ENCODE peak calls at places on chromosomes 5 and 9, in eight cellular contexts. One of them, this sample, is unnamed.

GRCh38 chr5:31854181-31854624 is 215.3 kb downstream of the PDZD2 start:
- DNase-seq in CD4-positive, CD25-positive, alpha-beta regulatory T cell: no peak
- DNase-seq in A549: no peak
- DNase-seq in GM23338: peak; percentile 86
- DNase-seq in spleen: no peak
- DNase-seq in pancreas: peak; percentile 58
- DNase-seq in SJSA1: peak; percentile 2
- DNase-seq in SK-N-SH: no peak
- DNase-seq in this sample: no peak

GRCh38 chr9:5446451-5447236 is 3.7 kb upstream of the CD274 start:
- DNase-seq in spleen: no peak
- DNase-seq in SJSA1: no peak
- DNase-seq in CD4-positive, CD25-positive, alpha-beta regulatory T cell: no peak
- DNase-seq in pancreas: no peak
- DNase-seq in GM23338: no peak
- DNase-seq in A549: no peak
- DNase-seq in SK-N-SH: no peak
- DNase-seq in this sample: no peak

GRCh38 chr5:157574456-157575095 is 999 bp downstream of the ADAM19 start:
- DNase-seq in CD4-positive, CD25-positive, alpha-beta regulatory T cell: no peak
- DNase-seq in SK-N-SH: no peak
- DNase-seq in A549: no peak
- DNase-seq in pancreas: no peak
- DNase-seq in GM23338: peak; percentile 42
- DNase-seq in SJSA1: no peak
- DNase-seq in spleen: peak; percentile 85
- DNase-seq in this sample: no peak

GRCh38 chr5:131595088-131596033 is 39.7 kb downstream of the RAPGEF6 start:
- DNase-seq in GM23338: no peak
- DNase-seq in SJSA1: no peak
- DNase-seq in pancreas: no peak
- DNase-seq in CD4-positive, CD25-positive, alpha-beta regulatory T cell: peak; percentile 49
- DNase-seq in A549: no peak
- DNase-seq in SK-N-SH: no peak
- DNase-seq in spleen: no peak
- DNase-seq in this sample: no peak

GRCh38 chr5:178416919-178417318 is 173.3 kb downstream of the COL23A1 start:
- DNase-seq in SK-N-SH: peak; percentile 31
- DNase-seq in CD4-positive, CD25-positive, alpha-beta regulatory T cell: no peak
- DNase-seq in A549: peak; percentile 23
- DNase-seq in pancreas: no peak
- DNase-seq in spleen: no peak
- DNase-seq in GM23338: no peak
- DNase-seq in SJSA1: no peak
- DNase-seq in this sample: no peak

GRCh38 chr5:10626473-10627013 is 62.7 kb downstream of the ANKRD33B start:
- DNase-seq in SJSA1: no peak
- DNase-seq in pancreas: no peak
- DNase-seq in GM23338: no peak
- DNase-seq in spleen: no peak
- DNase-seq in CD4-positive, CD25-positive, alpha-beta regulatory T cell: no peak
- DNase-seq in SK-N-SH: no peak
- DNase-seq in A549: no peak
- DNase-seq in this sample: peak; percentile 41

GRCh38 chr9:107439991-107440456 is 49.5 kb downstream of the KLF4 start:
- DNase-seq in GM23338: no peak
- DNase-seq in SK-N-SH: no peak
- DNase-seq in pancreas: no peak
- DNase-seq in spleen: no peak
- DNase-seq in A549: no peak
- DNase-seq in SJSA1: no peak
- DNase-seq in CD4-positive, CD25-positive, alpha-beta regulatory T cell: no peak
- DNase-seq in this sample: no peak

GRCh38 chr5:148290271-148291195 is 21.7 kb upstream of the SPINK7 start:
- DNase-seq in CD4-positive, CD25-positive, alpha-beta regulatory T cell: peak; percentile 10
- DNase-seq in SJSA1: no peak
- DNase-seq in spleen: no peak
- DNase-seq in SK-N-SH: peak; percentile 16
- DNase-seq in pancreas: no peak
- DNase-seq in GM23338: peak; percentile 79
- DNase-seq in A549: peak; percentile 11
- DNase-seq in this sample: no peak

GRCh38 chr9:10265102-10265708 is 347.6 kb downstream of the PTPRD start:
- DNase-seq in A549: no peak
- DNase-seq in spleen: no peak
- DNase-seq in GM23338: no peak
- DNase-seq in pancreas: no peak
- DNase-seq in CD4-positive, CD25-positive, alpha-beta regulatory T cell: no peak
- DNase-seq in SK-N-SH: no peak
- DNase-seq in SJSA1: no peak
- DNase-seq in this sample: no peak

GRCh38 chr5:123474238-123474637 is 37.7 kb upstream of the CSNK1G3 start:
- DNase-seq in A549: no peak
- DNase-seq in GM23338: no peak
- DNase-seq in pancreas: no peak
- DNase-seq in CD4-positive, CD25-positive, alpha-beta regulatory T cell: no peak
- DNase-seq in SK-N-SH: no peak
- DNase-seq in SJSA1: no peak
- DNase-seq in spleen: no peak
- DNase-seq in this sample: no peak

GRCh38 chr5:91020065-91020800 is 362.9 kb downstream of the ARRDC3 start:
- DNase-seq in spleen: no peak
- DNase-seq in pancreas: no peak
- DNase-seq in SK-N-SH: no peak
- DNase-seq in SJSA1: no peak
- DNase-seq in A549: no peak
- DNase-seq in GM23338: no peak
- DNase-seq in CD4-positive, CD25-positive, alpha-beta regulatory T cell: no peak
- DNase-seq in this sample: no peak

GRCh38 chr9:97906236-97906831 is 16.0 kb downstream of the TRMO start:
- DNase-seq in GM23338: no peak
- DNase-seq in pancreas: no peak
- DNase-seq in A549: no peak
- DNase-seq in SK-N-SH: no peak
- DNase-seq in spleen: no peak
- DNase-seq in SJSA1: no peak
- DNase-seq in CD4-positive, CD25-positive, alpha-beta regulatory T cell: peak; percentile 51
- DNase-seq in this sample: peak; percentile 19

GRCh38 chr9:2180704-2181103 is 165.6 kb downstream of the SMARCA2 start:
- DNase-seq in SK-N-SH: no peak
- DNase-seq in A549: no peak
- DNase-seq in SJSA1: no peak
- DNase-seq in GM23338: peak; percentile 62
- DNase-seq in spleen: no peak
- DNase-seq in pancreas: no peak
- DNase-seq in CD4-positive, CD25-positive, alpha-beta regulatory T cell: no peak
- DNase-seq in this sample: no peak

GRCh38 chr9:138116521-138116920 is 238.9 kb downstream of the CACNA1B start:
- DNase-seq in pancreas: no peak
- DNase-seq in GM23338: no peak
- DNase-seq in SJSA1: no peak
- DNase-seq in SK-N-SH: peak; percentile 57
- DNase-seq in CD4-positive, CD25-positive, alpha-beta regulatory T cell: no peak
- DNase-seq in A549: no peak
- DNase-seq in spleen: no peak
- DNase-seq in this sample: no peak

GRCh38 chr5:102860035-102860434 is 104.9 kb downstream of the PAM start:
- DNase-seq in GM23338: no peak
- DNase-seq in spleen: no peak
- DNase-seq in A549: no peak
- DNase-seq in pancreas: no peak
- DNase-seq in CD4-positive, CD25-positive, alpha-beta regulatory T cell: no peak
- DNase-seq in SJSA1: no peak
- DNase-seq in SK-N-SH: no peak
- DNase-seq in this sample: no peak

GRCh38 chr9:112144807-112145206 is 30.3 kb downstream of the SUSD1 start:
- DNase-seq in CD4-positive, CD25-positive, alpha-beta regulatory T cell: no peak
- DNase-seq in pancreas: no peak
- DNase-seq in GM23338: no peak
- DNase-seq in spleen: no peak
- DNase-seq in SJSA1: no peak
- DNase-seq in A549: no peak
- DNase-seq in SK-N-SH: no peak
- DNase-seq in this sample: no peak

GRCh38 chr5:172807766-172808311 is 26.2 kb upstream of the ERGIC1 start:
- DNase-seq in pancreas: no peak
- DNase-seq in spleen: no peak
- DNase-seq in GM23338: no peak
- DNase-seq in CD4-positive, CD25-positive, alpha-beta regulatory T cell: no peak
- DNase-seq in SJSA1: no peak
- DNase-seq in SK-N-SH: no peak
- DNase-seq in A549: peak; percentile 53
- DNase-seq in this sample: no peak

GRCh38 chr9:6681957-6682501 is 36.5 kb upstream of the GLDC start:
- DNase-seq in SJSA1: no peak
- DNase-seq in spleen: peak; percentile 79
- DNase-seq in SK-N-SH: peak; percentile 32
- DNase-seq in A549: no peak
- DNase-seq in GM23338: no peak
- DNase-seq in pancreas: no peak
- DNase-seq in CD4-positive, CD25-positive, alpha-beta regulatory T cell: no peak
- DNase-seq in this sample: no peak

GRCh38 chr5:171155621-171156020 is 153.4 kb upstream of the TLX3 start:
- DNase-seq in CD4-positive, CD25-positive, alpha-beta regulatory T cell: no peak
- DNase-seq in A549: no peak
- DNase-seq in pancreas: no peak
- DNase-seq in SJSA1: no peak
- DNase-seq in SK-N-SH: no peak
- DNase-seq in GM23338: no peak
- DNase-seq in spleen: no peak
- DNase-seq in this sample: no peak

GRCh38 chr9:127779136-127779981 is 893 bp upstream of the SH2D3C start:
- DNase-seq in CD4-positive, CD25-positive, alpha-beta regulatory T cell: no peak
- DNase-seq in A549: no peak
- DNase-seq in pancreas: no peak
- DNase-seq in spleen: peak; percentile 89
- DNase-seq in GM23338: no peak
- DNase-seq in SJSA1: no peak
- DNase-seq in SK-N-SH: peak; percentile 41
- DNase-seq in this sample: no peak

GRCh38 chr5:1930880-1931589 is 48.3 kb upstream of the IRX4 start:
- DNase-seq in A549: no peak
- DNase-seq in GM23338: peak; percentile 66
- DNase-seq in spleen: peak; percentile 67
- DNase-seq in pancreas: peak; percentile 74
- DNase-seq in CD4-positive, CD25-positive, alpha-beta regulatory T cell: no peak
- DNase-seq in SJSA1: no peak
- DNase-seq in SK-N-SH: peak; percentile 40
- DNase-seq in this sample: no peak
- H3K27ac ChIP-seq in A549: no peak overlapping the region
- H3K27ac ChIP-seq in GM23338: no peak overlapping the region
- H3K27ac ChIP-seq in spleen: no peak overlapping the region
- H3K27ac ChIP-seq in pancreas: peak overlapping the region; percentile 67
- H3K27ac ChIP-seq in CD4-positive, CD25-positive, alpha-beta regulatory T cell: no peak overlapping the region
- H3K27ac ChIP-seq in SJSA1: no peak overlapping the region
- H3K27ac ChIP-seq in SK-N-SH: no peak overlapping the region
- H3K27ac ChIP-seq in this sample: no peak overlapping the region

GRCh38 chr5:168268949-168269943 is 22.2 kb upstream of the WWC1 start:
- DNase-seq in CD4-positive, CD25-positive, alpha-beta regulatory T cell: peak; percentile 54
- DNase-seq in pancreas: peak; percentile 94
- DNase-seq in SJSA1: peak; percentile 94
- DNase-seq in spleen: peak; percentile 87
- DNase-seq in GM23338: peak; percentile 96
- DNase-seq in A549: peak; percentile 91
- DNase-seq in SK-N-SH: peak; percentile 91
- DNase-seq in this sample: peak; percentile 26
- H3K4me1 ChIP-seq in CD4-positive, CD25-positive, alpha-beta regulatory T cell: peaks cover 6% of the 10 kb centered on the region
- H3K4me1 ChIP-seq in pancreas: no peaks in the 10 kb centered on the region
- H3K4me1 ChIP-seq in SJSA1: peaks cover 12% of the 10 kb centered on the region
- H3K4me1 ChIP-seq in spleen: peaks cover 13% of the 10 kb centered on the region
- H3K4me1 ChIP-seq in GM23338: peaks cover 16% of the 10 kb centered on the region
- H3K4me1 ChIP-seq in A549: peaks cover 26% of the 10 kb centered on the region
- H3K4me1 ChIP-seq in SK-N-SH: peaks cover 8% of the 10 kb centered on the region
- H3K4me1 ChIP-seq in this sample: no peaks in the 10 kb centered on the region

GRCh38 chr5:150106669-150107068 is 20.3 kb upstream of the CSF1R start:
- DNase-seq in pancreas: no peak
- DNase-seq in SJSA1: no peak
- DNase-seq in CD4-positive, CD25-positive, alpha-beta regulatory T cell: no peak
- DNase-seq in A549: no peak
- DNase-seq in spleen: no peak
- DNase-seq in GM23338: no peak
- DNase-seq in SK-N-SH: no peak
- DNase-seq in this sample: no peak

GRCh38 chr5:150108711-150109605 is 22.6 kb upstream of the CSF1R start:
- DNase-seq in GM23338: no peak
- DNase-seq in SJSA1: no peak
- DNase-seq in CD4-positive, CD25-positive, alpha-beta regulatory T cell: no peak
- DNase-seq in pancreas: no peak
- DNase-seq in A549: no peak
- DNase-seq in SK-N-SH: peak; percentile 15
- DNase-seq in spleen: no peak
- DNase-seq in this sample: no peak

GRCh38 chr5:150109921-150110320 is 23.6 kb upstream of the CSF1R start:
- DNase-seq in SJSA1: no peak
- DNase-seq in CD4-positive, CD25-positive, alpha-beta regulatory T cell: no peak
- DNase-seq in SK-N-SH: no peak
- DNase-seq in spleen: no peak
- DNase-seq in A549: no peak
- DNase-seq in pancreas: no peak
- DNase-seq in GM23338: peak; percentile 32
- DNase-seq in this sample: no peak

GRCh38 chr5:150105898-150106615 is 19.7 kb upstream of the CSF1R start:
- DNase-seq in spleen: no peak
- DNase-seq in GM23338: no peak
- DNase-seq in CD4-positive, CD25-positive, alpha-beta regulatory T cell: no peak
- DNase-seq in SK-N-SH: no peak
- DNase-seq in A549: no peak
- DNase-seq in SJSA1: no peak
- DNase-seq in pancreas: no peak
- DNase-seq in this sample: no peak

DNA sequence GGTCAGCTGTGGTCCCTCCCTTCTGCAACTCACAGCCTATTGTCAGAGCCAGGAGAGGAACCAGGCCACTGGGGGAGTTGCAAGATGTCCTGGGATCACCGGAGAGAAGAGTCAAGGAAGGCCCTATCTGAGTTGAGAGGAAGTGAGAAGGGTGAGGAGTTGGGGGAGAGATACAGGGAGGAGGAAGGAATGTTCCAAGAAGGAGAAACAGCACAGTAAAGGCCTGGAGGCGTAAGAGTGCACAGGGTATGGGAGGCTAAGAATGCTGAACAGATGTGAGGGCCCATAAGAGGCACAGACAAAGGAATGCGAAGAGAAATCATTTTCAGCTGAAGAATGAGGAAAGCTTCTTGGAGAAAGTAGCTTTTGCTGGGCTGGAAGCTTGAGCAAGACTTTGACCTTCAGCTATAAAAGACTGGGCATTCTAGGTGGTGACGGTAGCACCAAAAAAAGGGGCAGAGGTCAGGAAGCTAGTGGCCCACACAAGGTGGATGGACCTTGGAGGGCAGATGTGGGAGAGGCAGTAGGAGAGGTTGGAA is 21.6 kb upstream of the CSF1R start:
- DNase-seq in SJSA1: no peak
- DNase-seq in CD4-positive, CD25-positive, alpha-beta regulatory T cell: no peak
- DNase-seq in A549: no peak
- DNase-seq in pancreas: no peak
- DNase-seq in spleen: no peak
- DNase-seq in GM23338: no peak
- DNase-seq in SK-N-SH: no peak
- DNase-seq in this sample: no peak
- H3K27ac ChIP-seq in SJSA1: no peak overlapping the region
- H3K27ac ChIP-seq in CD4-positive, CD25-positive, alpha-beta regulatory T cell: no peak overlapping the region
- H3K27ac ChIP-seq in A549: no peak overlapping the region
- H3K27ac ChIP-seq in pancreas: no peak overlapping the region
- H3K27ac ChIP-seq in spleen: no peak overlapping the region
- H3K27ac ChIP-seq in GM23338: no peak overlapping the region
- H3K27ac ChIP-seq in SK-N-SH: no peak overlapping the region
- H3K27ac ChIP-seq in this sample: no peak overlapping the region

GRCh38 chr9:110255064-110255416 is 1.3 kb downstream of the TXN start:
- DNase-seq in pancreas: peak; percentile 56
- DNase-seq in SJSA1: no peak
- DNase-seq in A549: no peak
- DNase-seq in GM23338: peak; percentile 54
- DNase-seq in SK-N-SH: peak; percentile 27
- DNase-seq in CD4-positive, CD25-positive, alpha-beta regulatory T cell: no peak
- DNase-seq in spleen: peak; percentile 82
- DNase-seq in this sample: no peak
- H3K4me1 ChIP-seq in pancreas: no peaks in the 10 kb centered on the region
- H3K4me1 ChIP-seq in SJSA1: peaks cover 29% of the 10 kb centered on the region
- H3K4me1 ChIP-seq in A549: peaks cover 63% of the 10 kb centered on the region
- H3K4me1 ChIP-seq in GM23338: peaks cover 27% of the 10 kb centered on the region
- H3K4me1 ChIP-seq in SK-N-SH: peaks cover 17% of the 10 kb centered on the region
- H3K4me1 ChIP-seq in CD4-positive, CD25-positive, alpha-beta regulatory T cell: peaks cover 44% of the 10 kb centered on the region
- H3K4me1 ChIP-seq in spleen: peaks cover 49% of the 10 kb centered on the region
- H3K4me1 ChIP-seq in this sample: peaks cover 15% of the 10 kb centered on the region

This sample was measured in gastrocnemius medialis.